ENCODE peak calls at places on chromosomes 4 and X, in nine cellular contexts. One of them, this sample, is unnamed.

GRCh38 chrX:109347618-109348017 is 134.3 kb downstream of the GUCY2F start:
- DNase-seq in upper lobe of right lung: no peak
- DNase-seq in tibial nerve: no peak
- DNase-seq in heart left ventricle: no peak
- DNase-seq in uterus: no peak
- DNase-seq in tibial artery: no peak
- DNase-seq in cardiac muscle cell: peak
- DNase-seq in lower lobe of right lung: no peak
- DNase-seq in lung: no peak
- DNase-seq in this sample: no peak

GRCh38 chr4:114603455-114603854 is 4.8 kb downstream of the UGT8 start:
- DNase-seq in upper lobe of right lung: no peak
- DNase-seq in tibial nerve: no peak
- DNase-seq in heart left ventricle: no peak
- DNase-seq in uterus: no peak
- DNase-seq in tibial artery: no peak
- DNase-seq in cardiac muscle cell: no peak
- DNase-seq in lower lobe of right lung: no peak
- DNase-seq in lung: no peak
- DNase-seq in this sample: no peak

GRCh38 chr4:177413092-177413491 is 29.1 kb downstream of the AGA start:
- DNase-seq in upper lobe of right lung: no peak
- DNase-seq in tibial nerve: no peak
- DNase-seq in heart left ventricle: no peak
- DNase-seq in uterus: no peak
- DNase-seq in tibial artery: no peak
- DNase-seq in cardiac muscle cell: no peak
- DNase-seq in lower lobe of right lung: no peak
- DNase-seq in lung: no peak
- DNase-seq in this sample: no peak

GRCh38 chrX:39946822-39947221 is 150.9 kb downstream of the BCOR start:
- DNase-seq in upper lobe of right lung: peak
- DNase-seq in tibial nerve: no peak
- DNase-seq in heart left ventricle: no peak
- DNase-seq in uterus: no peak
- DNase-seq in tibial artery: no peak
- DNase-seq in cardiac muscle cell: peak
- DNase-seq in lower lobe of right lung: no peak
- DNase-seq in lung: no peak
- DNase-seq in this sample: no peak

GRCh38 chrX:150268839-150269238 is 94.3 kb upstream of the MAMLD1 start:
- DNase-seq in upper lobe of right lung: no peak
- DNase-seq in tibial nerve: no peak
- DNase-seq in heart left ventricle: no peak
- DNase-seq in uterus: no peak
- DNase-seq in tibial artery: no peak
- DNase-seq in cardiac muscle cell: no peak
- DNase-seq in lower lobe of right lung: no peak
- DNase-seq in lung: no peak
- DNase-seq in this sample: no peak

GRCh38 chr4:163484906-163485305 is 9.6 kb upstream of the TMA16 start:
- DNase-seq in upper lobe of right lung: no peak
- DNase-seq in tibial nerve: no peak
- DNase-seq in heart left ventricle: no peak
- DNase-seq in uterus: no peak
- DNase-seq in tibial artery: no peak
- DNase-seq in cardiac muscle cell: peak
- DNase-seq in lower lobe of right lung: no peak
- DNase-seq in lung: no peak
- DNase-seq in this sample: no peak

GRCh38 chr4:56112377-56112776 is 163.6 kb downstream of the CEP135 start:
- DNase-seq in upper lobe of right lung: no peak
- DNase-seq in tibial nerve: no peak
- DNase-seq in heart left ventricle: no peak
- DNase-seq in uterus: no peak
- DNase-seq in tibial artery: no peak
- DNase-seq in cardiac muscle cell: no peak
- DNase-seq in lower lobe of right lung: no peak
- DNase-seq in lung: no peak
- DNase-seq in this sample: no peak

GRCh38 chrX:66677430-66677829 is 38.6 kb upstream of the EDA2R start:
- DNase-seq in upper lobe of right lung: no peak
- DNase-seq in tibial nerve: no peak
- DNase-seq in heart left ventricle: no peak
- DNase-seq in uterus: no peak
- DNase-seq in tibial artery: no peak
- DNase-seq in cardiac muscle cell: peak
- DNase-seq in lower lobe of right lung: no peak
- DNase-seq in lung: no peak
- DNase-seq in this sample: no peak

GRCh38 chr4:114729339-114729738 is 130.7 kb downstream of the UGT8 start:
- DNase-seq in upper lobe of right lung: no peak
- DNase-seq in tibial nerve: no peak
- DNase-seq in heart left ventricle: no peak
- DNase-seq in uterus: no peak
- DNase-seq in tibial artery: no peak
- DNase-seq in cardiac muscle cell: no peak
- DNase-seq in lower lobe of right lung: no peak
- DNase-seq in lung: no peak
- DNase-seq in this sample: no peak

GRCh38 chr4:10121568-10122097 is 5.0 kb upstream of the WDR1 start:
- DNase-seq in upper lobe of right lung: no peak
- DNase-seq in tibial nerve: no peak
- DNase-seq in heart left ventricle: no peak
- DNase-seq in uterus: no peak
- DNase-seq in tibial artery: no peak
- DNase-seq in cardiac muscle cell: no peak
- DNase-seq in lower lobe of right lung: no peak
- DNase-seq in lung: no peak
- DNase-seq in this sample: no peak

GRCh38 chrX:65866146-65866545 is 173.7 kb downstream of the VSIG4 start:
- DNase-seq in upper lobe of right lung: no peak
- DNase-seq in tibial nerve: no peak
- DNase-seq in heart left ventricle: no peak
- DNase-seq in uterus: no peak
- DNase-seq in tibial artery: no peak
- DNase-seq in cardiac muscle cell: no peak
- DNase-seq in lower lobe of right lung: no peak
- DNase-seq in lung: no peak
- DNase-seq in this sample: no peak

GRCh38 chr4:74638001-74638400 is 156.3 kb downstream of the BTC start:
- DNase-seq in upper lobe of right lung: no peak
- DNase-seq in tibial nerve: no peak
- DNase-seq in heart left ventricle: no peak
- DNase-seq in uterus: no peak
- DNase-seq in tibial artery: no peak
- DNase-seq in cardiac muscle cell: peak
- DNase-seq in lower lobe of right lung: no peak
- DNase-seq in lung: no peak
- DNase-seq in this sample: no peak

GRCh38 chr4:141548791-141549190 is 87.6 kb upstream of the IL15 start:
- DNase-seq in upper lobe of right lung: no peak
- DNase-seq in tibial nerve: no peak
- DNase-seq in heart left ventricle: no peak
- DNase-seq in uterus: no peak
- DNase-seq in tibial artery: no peak
- DNase-seq in cardiac muscle cell: no peak
- DNase-seq in lower lobe of right lung: no peak
- DNase-seq in lung: no peak
- DNase-seq in this sample: no peak

GRCh38 chrX:154724999-154725756 is 25.7 kb downstream of the GAB3 start:
- DNase-seq in upper lobe of right lung: no peak
- DNase-seq in tibial nerve: no peak
- DNase-seq in heart left ventricle: no peak
- DNase-seq in uterus: no peak
- DNase-seq in tibial artery: no peak
- DNase-seq in cardiac muscle cell: no peak
- DNase-seq in lower lobe of right lung: no peak
- DNase-seq in lung: no peak
- DNase-seq in this sample: no peak

GRCh38 chr4:184097815-184098214 is 119.9 kb downstream of the ENPP6 start:
- DNase-seq in upper lobe of right lung: no peak
- DNase-seq in tibial nerve: no peak
- DNase-seq in heart left ventricle: no peak
- DNase-seq in uterus: no peak
- DNase-seq in tibial artery: no peak
- DNase-seq in cardiac muscle cell: no peak
- DNase-seq in lower lobe of right lung: no peak
- DNase-seq in lung: no peak
- DNase-seq in this sample: no peak

GRCh38 chr4:184099033-184099432 is 118.6 kb downstream of the ENPP6 start:
- DNase-seq in upper lobe of right lung: no peak
- DNase-seq in tibial nerve: no peak
- DNase-seq in heart left ventricle: no peak
- DNase-seq in uterus: no peak
- DNase-seq in tibial artery: no peak
- DNase-seq in cardiac muscle cell: no peak
- DNase-seq in lower lobe of right lung: no peak
- DNase-seq in lung: no peak
- DNase-seq in this sample: no peak

GRCh38 chr4:184096561-184097239 is 121.0 kb downstream of the ENPP6 start:
- DNase-seq in upper lobe of right lung: no peak
- DNase-seq in tibial nerve: no peak
- DNase-seq in heart left ventricle: no peak
- DNase-seq in uterus: no peak
- DNase-seq in tibial artery: no peak
- DNase-seq in cardiac muscle cell: peak
- DNase-seq in lower lobe of right lung: no peak
- DNase-seq in lung: no peak
- DNase-seq in this sample: no peak

GRCh38 chr4:184099541-184099966 is 118.1 kb downstream of the ENPP6 start:
- DNase-seq in upper lobe of right lung: no peak
- DNase-seq in tibial nerve: no peak
- DNase-seq in heart left ventricle: no peak
- DNase-seq in uterus: no peak
- DNase-seq in tibial artery: no peak
- DNase-seq in cardiac muscle cell: no peak
- DNase-seq in lower lobe of right lung: no peak
- DNase-seq in lung: no peak
- DNase-seq in this sample: no peak

GRCh38 chr4:184097240-184097619 is 120.4 kb downstream of the ENPP6 start:
- DNase-seq in upper lobe of right lung: peak
- DNase-seq in tibial nerve: peak
- DNase-seq in heart left ventricle: peak
- DNase-seq in uterus: peak
- DNase-seq in tibial artery: no peak
- DNase-seq in cardiac muscle cell: peak
- DNase-seq in lower lobe of right lung: peak
- DNase-seq in lung: peak
- DNase-seq in this sample: peak
- TF ChIP-seq CTCF in upper lobe of right lung: peak
- TF ChIP-seq CTCF in tibial nerve: no peak
- TF ChIP-seq CTCF in heart left ventricle: peak
- TF ChIP-seq CTCF in uterus: no peak
- TF ChIP-seq CTCF in tibial artery: no peak
- TF ChIP-seq CTCF in cardiac muscle cell: peak
- TF ChIP-seq CTCF in lower lobe of right lung: peak
- TF ChIP-seq CTCF in lung: no peak
- TF ChIP-seq CTCF in this sample: peak

DNA sequence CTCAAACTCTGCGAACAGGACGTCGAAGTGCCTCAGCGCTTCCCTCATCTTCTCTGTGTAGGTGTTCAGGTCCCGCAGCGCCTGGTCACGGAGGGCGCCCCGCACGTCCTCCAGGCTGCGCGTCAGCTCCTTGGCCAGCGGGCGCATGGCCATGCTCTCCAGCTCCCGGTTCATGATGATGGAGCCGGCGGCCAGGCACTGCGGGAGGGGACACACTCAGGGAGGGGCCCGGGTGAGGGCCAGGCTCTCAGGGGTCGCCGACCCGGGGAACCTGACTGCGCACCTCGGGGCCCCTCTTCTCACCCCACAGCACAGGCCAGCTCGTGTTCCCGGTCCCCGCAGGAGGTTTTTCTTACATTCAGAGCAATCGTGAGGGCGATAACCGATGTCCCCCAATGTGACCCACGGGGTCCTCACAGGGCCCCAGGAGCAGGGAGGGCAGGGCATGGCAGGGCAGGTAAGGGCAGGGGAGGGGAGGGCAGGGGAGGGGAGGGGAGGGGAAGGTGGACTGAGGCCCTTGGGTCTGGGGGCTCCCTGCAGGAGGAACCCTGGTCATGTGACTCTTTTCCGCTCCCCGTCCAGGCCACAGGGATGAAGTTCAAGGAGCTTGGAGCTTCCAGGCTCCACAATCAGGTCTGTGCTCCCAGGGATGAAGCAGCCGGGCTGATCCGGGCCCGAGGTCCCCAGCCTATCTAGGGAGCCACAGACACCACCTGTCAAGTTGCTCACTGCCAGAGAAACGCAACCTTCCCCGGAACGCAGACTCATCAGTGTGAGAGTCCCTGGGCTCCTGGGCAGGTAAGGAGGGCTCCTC is 77.8 kb upstream of the MXD4 start:
- DNase-seq in upper lobe of right lung: peak
- DNase-seq in tibial nerve: no peak
- DNase-seq in heart left ventricle: no peak
- DNase-seq in uterus: no peak
- DNase-seq in tibial artery: peak
- DNase-seq in cardiac muscle cell: no peak
- DNase-seq in lower lobe of right lung: no peak
- DNase-seq in lung: peak
- DNase-seq in this sample: no peak
- H3K27ac ChIP-seq in upper lobe of right lung: no peak
- H3K27ac ChIP-seq in tibial nerve: no peak
- H3K27ac ChIP-seq in heart left ventricle: no peak
- H3K27ac ChIP-seq in uterus: no peak
- H3K27ac ChIP-seq in tibial artery: no peak
- H3K27ac ChIP-seq in cardiac muscle cell: no peak
- H3K27ac ChIP-seq in lower lobe of right lung: no peak
- H3K27ac ChIP-seq in lung: no peak
- H3K27ac ChIP-seq in this sample: no peak

DNA sequence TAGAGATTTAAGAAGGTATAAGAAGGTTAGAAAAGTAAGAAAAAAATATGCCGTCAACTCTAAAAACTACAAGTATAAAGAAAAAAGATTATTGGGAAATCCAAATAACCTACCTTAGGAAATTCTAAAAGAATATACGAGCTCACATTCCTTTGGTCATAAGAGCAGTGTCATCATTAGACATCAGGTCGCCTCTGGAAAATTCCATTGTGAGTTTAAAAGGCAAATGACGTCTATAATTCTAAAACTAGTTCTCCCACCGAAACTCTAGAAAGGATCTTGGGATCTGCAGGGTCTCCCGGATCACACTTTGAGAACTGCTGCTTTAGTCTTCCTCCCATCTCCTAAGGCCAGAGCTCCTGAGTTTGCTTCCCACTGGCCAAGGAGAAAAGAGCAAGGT is 518 bp upstream of the SAT1 start:
- DNase-seq in upper lobe of right lung: no peak
- DNase-seq in tibial nerve: no peak
- DNase-seq in heart left ventricle: no peak
- DNase-seq in uterus: no peak
- DNase-seq in tibial artery: no peak
- DNase-seq in cardiac muscle cell: no peak
- DNase-seq in lower lobe of right lung: no peak
- DNase-seq in lung: no peak
- DNase-seq in this sample: no peak
- H3K4me3 ChIP-seq in upper lobe of right lung: peak
- H3K4me3 ChIP-seq in tibial nerve: no peak
- H3K4me3 ChIP-seq in heart left ventricle: peak
- H3K4me3 ChIP-seq in uterus: peak
- H3K4me3 ChIP-seq in tibial artery: peak
- H3K4me3 ChIP-seq in cardiac muscle cell: peak
- H3K4me3 ChIP-seq in lower lobe of right lung: peak
- H3K4me3 ChIP-seq in lung: no peak
- H3K4me3 ChIP-seq in this sample: peak

GRCh38 chrX:69615323-69615722 is 590 bp upstream of the EDA start:
- DNase-seq in upper lobe of right lung: no peak
- DNase-seq in tibial nerve: no peak
- DNase-seq in heart left ventricle: no peak
- DNase-seq in uterus: no peak
- DNase-seq in tibial artery: no peak
- DNase-seq in cardiac muscle cell: no peak
- DNase-seq in lower lobe of right lung: no peak
- DNase-seq in lung: no peak
- DNase-seq in this sample: no peak
- TF ChIP-seq CTCF in upper lobe of right lung: no peak
- TF ChIP-seq CTCF in tibial nerve: no peak
- TF ChIP-seq CTCF in heart left ventricle: no peak
- TF ChIP-seq CTCF in uterus: no peak
- TF ChIP-seq CTCF in tibial artery: no peak
- TF ChIP-seq CTCF in cardiac muscle cell: no peak
- TF ChIP-seq CTCF in lower lobe of right lung: no peak
- TF ChIP-seq CTCF in lung: no peak
- TF ChIP-seq CTCF in this sample: no peak